ENCODE peak calls at places on chromosome 18, in four cellular contexts. J is WTC11, A is K562, S is HepG2. N is an unnamed sample.

GRCh38 chr18:25223211-25223610 is 128.8 kb downstream of the ZNF521 start:
- DNase-seq in J (peak), A (peak), S (no peak), N (no peak)

GRCh38 chr18:59383831-59384230 is 24.8 kb upstream of the LMAN1 start:
- DNase-seq in J (no peak), A (no peak), S (no peak), N (no peak)

GRCh38 chr18:33870059-33870458 is 292.0 kb downstream of the ASXL3 start:
- DNase-seq in J (no peak), A (no peak), S (no peak), N (no peak)

GRCh38 chr18:42536442-42536841 is 579.0 kb downstream of the RIT2 start:
- DNase-seq in J (no peak), A (no peak), S (no peak), N (no peak)

GRCh38 chr18:49481317-49481716 is 5.7 kb downstream of the C18orf32 start:
- DNase-seq in J (no peak), A (no peak), S (no peak), N (no peak)

GRCh38 chr18:63107931-63108330 is 211.6 kb downstream of the BCL2 start:
- DNase-seq in J (no peak), A (no peak), S (no peak), N (no peak)

GRCh38 chr18:1075310-1075709 is 170.6 kb downstream of the ADCYAP1 start:
- DNase-seq in J (no peak), A (no peak), S (no peak), N (no peak)

GRCh38 chr18:78913830-78914585 is 65.6 kb upstream of the SALL3 start:
- DNase-seq in J (no peak), A (no peak), S (no peak), N (no peak)

GRCh38 chr18:63057707-63058106 is 261.9 kb downstream of the BCL2 start:
- DNase-seq in J (no peak), A (no peak), S (no peak), N (no peak)

GRCh38 chr18:58402247-58402646 is 226.6 kb downstream of the ALPK2 start:
- DNase-seq in J (no peak), A (no peak), S (peak), N (peak)

GRCh38 chr18:58784601-58785137 is 80.0 kb upstream of the ZNF532 start:
- DNase-seq in J (no peak), A (no peak), S (no peak), N (peak)

GRCh38 chr18:79246309-79247108 is 149.2 kb upstream of the NFATC1 start:
- DNase-seq in J (peak), A (peak), S (peak), N (peak)

GRCh38 chr18:63016270-63016669 is 300.9 kb downstream of the PHLPP1 start:
- DNase-seq in J (peak), A (peak), S (peak), N (peak)

GRCh38 chr18:45416168-45416567 is 199.1 kb upstream of the SLC14A2 start:
- DNase-seq in J (no peak), A (no peak), S (no peak), N (no peak)

GRCh38 chr18:53886066-53886465 is 338.4 kb downstream of the MBD2 start:
- DNase-seq in J (no peak), A (no peak), S (no peak), N (no peak)

GRCh38 chr18:49321271-49321670 is 139.2 kb downstream of the DYM start:
- DNase-seq in J (no peak), A (no peak), S (no peak), N (no peak)

GRCh38 chr18:10143601-10144000 is 229.8 kb downstream of the VAPA start:
- DNase-seq in J (no peak), A (no peak), S (no peak), N (no peak)
- TF ChIP-seq HMGXB4 in J (no peak), A (no peak), S (no peak), N (no peak)

DNA sequence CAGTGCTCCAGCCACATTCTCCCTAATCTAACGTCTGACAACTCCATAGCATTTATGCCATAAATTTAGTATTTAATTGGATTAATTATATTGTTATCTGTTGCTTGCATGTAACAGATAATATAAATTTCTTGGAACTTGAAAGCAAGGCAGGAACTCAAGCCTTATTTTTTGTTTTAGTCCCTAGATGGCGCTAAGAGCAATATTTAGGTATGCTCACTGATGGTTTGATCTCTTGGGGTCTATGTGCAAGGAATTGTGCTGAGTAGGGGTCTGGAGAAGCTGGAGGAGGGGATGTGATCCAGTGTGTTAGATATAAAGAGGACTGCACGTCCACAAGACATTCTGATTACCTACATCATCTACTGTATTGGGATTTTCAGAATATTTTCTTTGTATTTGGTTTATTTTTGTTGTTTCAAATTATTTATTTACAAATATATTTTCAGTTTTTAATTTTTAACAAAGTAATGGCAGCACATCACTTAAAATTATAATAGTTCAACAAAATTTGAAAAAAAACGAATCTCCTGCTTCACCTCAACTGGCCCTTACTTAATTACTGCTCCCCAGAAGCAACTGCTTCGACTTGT is 32.8 kb downstream of the KATNAL2 start:
- DNase-seq in J (no peak), A (no peak), S (peak), N (peak)
- TF ChIP-seq HMGXB4 in J (no peak), A (no peak), S (no peak), N (no peak)

GRCh38 chr18:36600548-36600947 is 228.3 kb downstream of the TPGS2 start:
- DNase-seq in J (no peak), A (no peak), S (no peak), N (no peak)

GRCh38 chr18:36602071-36602470 is 226.7 kb downstream of the TPGS2 start:
- DNase-seq in J (no peak), A (no peak), S (no peak), N (no peak)

GRCh38 chr18:36608107-36608506 is 220.7 kb downstream of the TPGS2 start:
- DNase-seq in J (no peak), A (no peak), S (no peak), N (no peak)

GRCh38 chr18:36601316-36601715 is 227.5 kb downstream of the TPGS2 start:
- DNase-seq in J (no peak), A (no peak), S (no peak), N (no peak)

GRCh38 chr18:36602620-36603019 is 226.2 kb downstream of the TPGS2 start:
- DNase-seq in J (no peak), A (no peak), S (no peak), N (no peak)
- TF ChIP-seq HMGXB4 in J (no peak), A (no peak), S (no peak), N (no peak)

DNA sequence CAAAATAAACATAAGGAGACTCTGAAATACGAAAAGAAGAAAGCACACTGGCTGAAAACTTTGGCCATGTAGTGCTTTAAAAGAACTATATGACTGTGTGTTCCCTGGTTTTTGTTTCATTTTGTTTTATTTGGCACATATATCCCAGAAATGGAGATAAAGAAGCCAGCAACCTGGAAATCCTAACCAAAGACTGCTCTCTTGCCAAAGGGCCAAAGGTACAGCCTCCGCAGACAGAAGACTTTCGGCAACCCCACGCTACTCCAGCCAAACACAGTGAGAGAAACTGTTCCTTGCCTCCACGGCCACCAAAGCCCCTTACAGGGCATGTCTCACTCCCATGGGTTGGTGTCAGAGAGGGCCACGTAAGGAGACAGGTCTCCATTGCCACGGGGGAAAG is 381.2 kb upstream of the NETO1 start:
- DNase-seq in J (no peak), A (no peak), S (no peak), N (no peak)
- TF ChIP-seq HMGXB4 in J (no peak), A (no peak), S (no peak), N (no peak)

GRCh38 chr18:6069539-6069938 is 174.2 kb upstream of the TMEM200C start:
- DNase-seq in J (no peak), A (no peak), S (no peak), N (no peak)
- TF ChIP-seq HMGXB4 in J (no peak), A (no peak), S (no peak), N (no peak)

DNA sequence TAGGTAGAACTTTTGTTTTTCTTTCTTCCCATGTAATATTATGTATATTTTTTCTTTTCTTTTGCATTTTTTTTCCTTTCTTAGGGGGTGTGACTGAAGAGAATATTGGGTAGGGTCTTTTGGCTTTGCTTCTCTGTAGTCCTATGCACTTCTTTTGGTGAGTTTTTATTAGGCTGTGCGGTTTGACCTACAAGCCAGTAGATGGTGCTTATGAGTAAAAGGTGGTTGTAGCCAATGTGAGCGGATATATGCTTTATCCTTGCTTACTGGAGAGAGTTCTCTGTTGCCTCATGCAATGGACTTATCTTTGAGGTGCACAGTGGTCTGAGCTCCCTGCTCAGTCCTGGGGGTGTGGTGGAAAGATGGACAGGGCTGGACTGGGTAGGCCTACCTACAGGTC is 52.7 kb downstream of the DSEL start:
- DNase-seq in J (no peak), A (no peak), S (no peak), N (no peak)
- TF ChIP-seq HMGXB4 in J (no peak), A (no peak), S (no peak), N (no peak)

DNA sequence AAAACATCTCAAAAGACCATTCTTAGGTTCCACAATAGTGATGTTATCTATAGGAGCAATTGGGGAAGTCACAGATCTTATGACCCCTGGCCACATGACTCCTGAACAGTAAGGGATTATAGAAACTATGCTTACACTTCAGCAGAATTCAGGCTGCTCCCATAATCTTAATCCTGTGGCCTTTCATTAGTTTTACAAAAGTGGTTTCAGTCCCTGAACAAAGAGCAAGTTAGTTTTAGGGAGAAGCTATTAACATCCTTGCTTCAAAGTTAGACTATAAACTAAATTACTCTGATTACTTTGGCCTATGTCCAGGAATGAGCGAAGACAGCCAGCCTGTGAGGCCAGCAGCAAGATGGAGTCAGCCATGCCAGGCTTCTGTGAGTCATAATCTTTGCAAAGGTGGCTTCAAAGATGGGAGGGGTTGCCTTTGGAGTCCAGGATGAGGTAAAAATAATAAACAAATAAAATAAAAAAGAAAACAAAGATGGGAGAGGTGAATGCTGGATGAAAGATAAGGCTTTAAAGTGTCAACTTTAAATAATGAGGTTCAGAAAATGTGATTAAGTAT is 168.7 kb upstream of the NDUFV2 start:
- DNase-seq in J (no peak), A (no peak), S (no peak), N (no peak)
- TF ChIP-seq HMGXB4 in J (no peak), A (no peak), S (no peak), N (no peak)

GRCh38 chr18:27649621-27650020 is 464.5 kb upstream of the CHST9 start:
- DNase-seq in J (no peak), A (no peak), S (no peak), N (no peak)

GRCh38 chr18:27645929-27646328 is 460.8 kb upstream of the CHST9 start:
- DNase-seq in J (no peak), A (no peak), S (no peak), N (peak)
- TF ChIP-seq HMGXB4 in J (no peak), A (no peak), S (no peak), N (no peak)

N was measured in A549.